ENCODE peak calls at places on chromosomes 3 and 15, in eight cellular contexts. C is stomach; D is A549; Z is Panc1; M is body of pancreas; J is effector memory CD4-positive, alpha-beta T cell; T is psoas muscle; A is CD8-positive, alpha-beta T cell. X is an unnamed sample. For H3K4me1, the result is how much of the 10 kb centered on the place peaks cover.

GRCh38 chr15:75713338-75713895 is 769 bp upstream of the CSPG4 start:
- DNase-seq in C (peak), D (no peak), Z (no peak), M (peak), J (no peak), T (peak), A (no peak), X (no peak)

GRCh38 chr3:31636693-31637442 is 104.1 kb downstream of the STT3B start:
- DNase-seq in C (no peak), D (no peak), Z (no peak), M (no peak), J (no peak), T (no peak), A (no peak), X (no peak)

GRCh38 chr3:136949146-136949545 is 8.6 kb upstream of the IL20RB start:
- DNase-seq in C (no peak), D (no peak), Z (no peak), M (no peak), J (no peak), T (no peak), A (no peak), X (no peak)

GRCh38 chr15:48710952-48711495 is 65.5 kb upstream of the FBN1 start:
- DNase-seq in C (no peak), D (no peak), Z (no peak), M (no peak), J (no peak), T (no peak), A (no peak), X (no peak)

GRCh38 chr3:147210676-147211075 is 195.7 kb downstream of the ZIC4 start:
- DNase-seq in C (no peak), D (no peak), Z (no peak), M (no peak), J (no peak), T (no peak), A (no peak), X (no peak)

GRCh38 chr3:13088020-13089006 is 15.1 kb upstream of the IQSEC1 start:
- DNase-seq in C (no peak), D (no peak), Z (no peak), M (no peak), J (no peak), T (no peak), A (no peak), X (no peak)

GRCh38 chr3:154242766-154243165 is 81.5 kb downstream of the DHX36 start:
- DNase-seq in C (no peak), D (no peak), Z (no peak), M (no peak), J (no peak), T (no peak), A (no peak), X (no peak)

GRCh38 chr15:78997981-78998499 is 53.2 kb upstream of the CTSH start:
- DNase-seq in C (no peak), D (no peak), Z (no peak), M (no peak), J (no peak), T (no peak), A (no peak), X (no peak)

GRCh38 chr3:108293858-108294257 is 2.5 kb upstream of the HHLA2 start:
- DNase-seq in C (no peak), D (no peak), Z (no peak), M (no peak), J (no peak), T (no peak), A (no peak), X (no peak)

GRCh38 chr3:23686535-23686934 is 119.2 kb upstream of the UBE2E1 start:
- DNase-seq in C (no peak), D (no peak), Z (no peak), M (no peak), J (no peak), T (no peak), A (no peak), X (no peak)

GRCh38 chr15:49625460-49626036 is 4.7 kb downstream of the DTWD1 start:
- DNase-seq in C (no peak), D (no peak), Z (no peak), M (no peak), J (no peak), T (no peak), A (no peak), X (no peak)

GRCh38 chr3:170992854-170993253 is 33.7 kb downstream of the SLC2A2 start:
- DNase-seq in C (no peak), D (no peak), Z (no peak), M (no peak), J (no peak), T (no peak), A (no peak), X (no peak)

GRCh38 chr3:129604942-129605592 is 1.4 kb downstream of the PLXND1 start:
- DNase-seq in C (no peak), D (no peak), Z (no peak), M (no peak), J (no peak), T (peak), A (no peak), X (no peak)

GRCh38 chr3:172201136-172201989 is 162.0 kb downstream of the FNDC3B start:
- DNase-seq in C (peak), D (no peak), Z (no peak), M (peak), J (no peak), T (peak), A (no peak), X (no peak)

GRCh38 chr3:155334897-155335883 is 41.7 kb upstream of the STRIT1 start:
- DNase-seq in C (no peak), D (no peak), Z (no peak), M (no peak), J (no peak), T (no peak), A (no peak), X (no peak)

GRCh38 chr3:43285644-43286043 is 696 bp upstream of the SNRK start:
- DNase-seq in C (no peak), D (no peak), Z (no peak), M (no peak), J (no peak), T (no peak), A (no peak), X (no peak)

GRCh38 chr3:14440531-14441239 is 38.3 kb downstream of the SLC6A6 start:
- DNase-seq in C (no peak), D (no peak), Z (no peak), M (no peak), J (no peak), T (no peak), A (no peak), X (peak)

GRCh38 chr15:95495033-95495541 is 835.4 kb upstream of the NR2F2 start:
- DNase-seq in C (peak), D (no peak), Z (no peak), M (no peak), J (no peak), T (no peak), A (no peak), X (no peak)

GRCh38 chr3:188595890-188596376 is 442.0 kb downstream of the LPP start:
- DNase-seq in C (no peak), D (no peak), Z (no peak), M (no peak), J (no peak), T (no peak), A (no peak), X (peak)

GRCh38 chr3:188185717-188186236 is 31.8 kb downstream of the LPP start:
- DNase-seq in C (peak), D (no peak), Z (no peak), M (peak), J (no peak), T (peak), A (no peak), X (no peak)

GRCh38 chr15:52559583-52559982 is 9.2 kb downstream of the ARPP19 start:
- DNase-seq in C (no peak), D (no peak), Z (no peak), M (no peak), J (no peak), T (no peak), A (no peak), X (no peak)

GRCh38 chr15:52557242-52557641 is 11.6 kb downstream of the ARPP19 start:
- DNase-seq in C (no peak), D (no peak), Z (no peak), M (no peak), J (no peak), T (no peak), A (no peak), X (no peak)

GRCh38 chr15:52558196-52558595 is 10.6 kb downstream of the ARPP19 start:
- DNase-seq in C (no peak), D (no peak), Z (no peak), M (no peak), J (peak), T (no peak), A (peak), X (no peak)

GRCh38 chr15:52559022-52559421 is 9.8 kb downstream of the ARPP19 start:
- DNase-seq in C (no peak), D (no peak), Z (no peak), M (no peak), J (no peak), T (no peak), A (no peak), X (no peak)

GRCh38 chr15:52556524-52556923 is 12.3 kb downstream of the ARPP19 start:
- DNase-seq in C (no peak), D (no peak), Z (no peak), M (no peak), J (no peak), T (no peak), A (no peak), X (no peak)
- H3K4me1 ChIP-seq in C (under half), D (under half), Z (under half), M (under half), J (under half), T (half or more), A (under half), X (under half)

GRCh38 chr3:52086939-52087675 is 30.7 kb upstream of the DUSP7 start:
- DNase-seq in C (no peak), D (no peak), Z (no peak), M (no peak), J (no peak), T (no peak), A (no peak), X (no peak)
- H3K4me1 ChIP-seq in C (under half), D (under half), Z (under half), M (under half), J (under half), T (under half), A (under half), X (under half)

GRCh38 chr3:52891615-52892081 is 5.7 kb downstream of the STIMATE start:
- DNase-seq in C (no peak), D (no peak), Z (no peak), M (no peak), J (no peak), T (no peak), A (no peak), X (no peak)
- H3K4me1 ChIP-seq in C (half or more), D (under half), Z (under half), M (half or more), J (under half), T (under half), A (under half), X (under half)

GRCh38 chr3:115500795-115501194 is 122.5 kb upstream of the GAP43 start:
- DNase-seq in C (no peak), D (no peak), Z (no peak), M (no peak), J (no peak), T (no peak), A (no peak), X (no peak)
- H3K4me1 ChIP-seq in C (under half), D (under half), Z (under half), M (under half), J (under half), T (under half), A (under half), X (under half)

DNA sequence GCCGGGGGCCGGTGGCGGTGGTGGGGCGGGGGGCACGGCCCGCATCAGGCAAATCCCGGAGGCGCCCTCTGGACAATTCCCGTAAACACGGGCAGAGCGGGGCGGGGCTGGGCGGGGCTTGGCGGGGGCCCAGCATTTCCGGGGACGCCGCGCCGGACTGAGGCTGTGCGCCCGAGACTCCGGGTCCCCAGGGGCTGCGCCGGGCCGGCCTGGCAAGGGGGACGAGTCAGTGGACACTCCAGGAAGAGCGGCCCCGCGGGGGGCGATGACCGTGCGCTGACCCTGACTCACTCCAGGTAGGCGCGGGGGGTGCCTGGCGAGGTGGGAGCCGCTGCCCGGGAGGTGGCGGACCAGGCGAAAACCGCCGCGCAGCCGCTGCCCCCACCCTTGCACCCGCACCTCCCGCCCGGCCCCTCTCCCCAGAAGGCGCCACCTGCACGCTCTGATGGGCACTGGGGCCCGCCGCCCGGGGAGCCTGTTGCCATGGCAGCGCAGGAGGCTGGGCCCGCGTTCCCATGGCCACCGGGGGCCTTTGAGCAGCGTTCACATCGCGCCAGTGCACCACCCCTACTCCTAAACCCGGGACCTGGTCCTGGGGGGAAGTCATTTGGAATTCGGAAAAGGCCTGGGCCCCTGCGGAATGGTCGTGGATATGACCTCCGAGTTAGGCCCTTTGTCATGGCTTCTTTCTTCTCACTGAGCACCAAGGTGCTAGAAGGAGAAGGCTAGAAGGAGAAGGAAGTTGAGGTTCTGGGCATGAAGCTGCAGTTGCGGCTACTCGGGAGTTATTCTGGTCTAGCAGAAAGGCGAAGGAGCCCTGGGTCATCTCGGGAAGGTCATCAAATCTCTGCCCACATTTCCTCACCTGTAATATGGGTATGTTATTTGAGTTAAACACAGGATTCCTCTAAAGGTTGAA is 16.1 kb upstream of the SEMA4B start:
- DNase-seq in C (peak), D (peak), Z (no peak), M (peak), J (peak), T (peak), A (peak), X (peak)
- H3K4me1 ChIP-seq in C (under half), D (half or more), Z (half or more), M (half or more), J (under half), T (under half), A (under half), X (under half)

DNA sequence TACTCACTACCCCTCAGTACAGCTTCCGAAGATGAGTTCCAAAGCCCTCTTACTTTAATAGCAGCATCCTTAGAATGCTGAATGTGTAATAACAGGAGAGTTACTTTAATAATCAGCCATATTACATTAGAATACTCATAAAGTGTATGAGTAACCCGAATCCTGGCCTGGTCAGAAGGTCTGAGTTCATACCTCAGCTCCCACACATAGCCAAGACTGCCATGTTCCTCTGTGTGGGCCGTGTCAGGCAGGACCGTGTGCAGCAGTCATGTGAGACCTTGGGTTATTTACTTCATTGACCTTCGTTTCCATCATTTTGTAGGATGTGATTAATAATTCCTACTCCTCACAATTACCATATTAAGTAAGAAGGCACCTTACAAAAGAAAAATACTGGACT is 163.2 kb downstream of the ATG7 start:
- DNase-seq in C (no peak), D (no peak), Z (no peak), M (no peak), J (no peak), T (no peak), A (no peak), X (no peak)
- H3K4me1 ChIP-seq in C (under half), D (under half), Z (under half), M (under half), J (under half), T (under half), A (under half), X (under half)

GRCh38 chr15:55247766-55248427 is 41.7 kb downstream of the RAB27A start:
- DNase-seq in C (peak), D (no peak), Z (no peak), M (no peak), J (no peak), T (no peak), A (no peak), X (no peak)

GRCh38 chr15:55241895-55242294 is 45.2 kb upstream of the RSL24D1 start:
- DNase-seq in C (no peak), D (no peak), Z (no peak), M (no peak), J (no peak), T (no peak), A (no peak), X (no peak)

GRCh38 chr15:55247276-55247675 is 42.3 kb downstream of the RAB27A start:
- DNase-seq in C (no peak), D (no peak), Z (no peak), M (no peak), J (no peak), T (no peak), A (no peak), X (no peak)

GRCh38 chr15:55246567-55246966 is 43.0 kb downstream of the RAB27A start:
- DNase-seq in C (peak), D (no peak), Z (no peak), M (no peak), J (no peak), T (no peak), A (no peak), X (peak)

DNA sequence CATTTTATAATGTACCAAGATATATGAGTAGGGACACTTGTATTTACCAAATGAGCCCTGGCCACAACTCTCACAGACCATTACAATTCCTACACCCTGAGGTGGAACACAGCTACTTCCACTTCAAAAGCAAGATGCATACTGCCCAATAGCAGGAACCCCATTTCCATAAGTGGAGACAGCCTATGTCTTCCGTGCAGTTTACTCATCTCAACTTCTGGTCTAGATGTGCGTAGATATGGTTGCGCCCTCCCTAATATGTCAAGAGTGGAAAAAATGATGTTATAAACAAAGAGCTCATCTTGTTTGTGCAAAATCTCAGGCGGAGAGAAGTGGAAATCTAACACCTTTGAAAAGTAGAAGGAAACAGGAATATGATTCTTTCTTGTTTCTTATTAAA is 44.6 kb downstream of the RAB27A start:
- DNase-seq in C (no peak), D (no peak), Z (no peak), M (no peak), J (no peak), T (no peak), A (no peak), X (no peak)
- H3K4me1 ChIP-seq in C (under half), D (under half), Z (under half), M (under half), J (under half), T (under half), A (under half), X (under half)

GRCh38 chr3:39251576-39251975 is 28.3 kb downstream of the CX3CR1 start:
- DNase-seq in C (no peak), D (no peak), Z (no peak), M (no peak), J (no peak), T (no peak), A (no peak), X (no peak)
- H3K4me1 ChIP-seq in C (under half), D (under half), Z (under half), M (under half), J (under half), T (under half), A (under half), X (under half)

GRCh38 chr3:5427021-5427420 is 239.5 kb downstream of the EDEM1 start:
- DNase-seq in C (no peak), D (no peak), Z (no peak), M (no peak), J (no peak), T (no peak), A (no peak), X (no peak)
- H3K4me1 ChIP-seq in C (under half), D (under half), Z (under half), M (under half), J (under half), T (under half), A (under half), X (under half)

X was measured in PC-3.